ENCODE peak calls at places on chromosome X, in four cellular contexts. A is Peyer's patch, D is neural progenitor cell, O is mammary epithelial cell. I is an unnamed sample.

GRCh38 chrX:18410038-18410437 is 15.4 kb upstream of the CDKL5 start:
- DNase-seq in A (no peak), D (peak; percentile 15), O (no peak), I (no peak)

GRCh38 chrX:1466971-1467561 is 14.4 kb upstream of the ASMTL start:
- DNase-seq in A (peak; percentile 48), D (no peak), O (no peak), I (no peak)

GRCh38 chrX:13288671-13289070 is 31.2 kb downstream of the ATXN3L start:
- DNase-seq in A (no peak), D (no peak), O (no peak), I (no peak)

GRCh38 chrX:38326086-38326485 is 1.2 kb downstream of the RPGR start:
- DNase-seq in A (no peak), D (no peak), O (no peak), I (no peak)

GRCh38 chrX:13223868-13224555 is 95.8 kb downstream of the ATXN3L start:
- DNase-seq in A (no peak), D (no peak), O (peak; percentile 96), I (no peak)

GRCh38 chrX:2325076-2325784 is 175.5 kb downstream of the DHRSX start:
- DNase-seq in A (no peak), D (no peak), O (peak; percentile 65), I (no peak)

GRCh38 chrX:114210879-114211278 is 373.0 kb upstream of the HTR2C start:
- DNase-seq in A (no peak), D (no peak), O (no peak), I (no peak)

GRCh38 chrX:10327651-10328050 is 170.9 kb downstream of the CLCN4 start:
- DNase-seq in A (no peak), D (peak; percentile 12), O (no peak), I (peak; percentile 46)

GRCh38 chrX:18886005-18886343 is 97.9 kb downstream of the PHKA2 start:
- DNase-seq in A (no peak), D (no peak), O (no peak), I (peak; percentile 29)

GRCh38 chrX:31223817-31224216 is 152.0 kb upstream of the FTHL17 start:
- DNase-seq in A (no peak), D (no peak), O (peak; percentile 83), I (no peak)

GRCh38 chrX:140502491-140503229 is 2.2 kb downstream of the SOX3 start:
- DNase-seq in A (no peak), D (peak; percentile 54), O (no peak), I (peak; percentile 30)

GRCh38 chrX:16451331-16451730 is 198.6 kb upstream of the S100G start:
- DNase-seq in A (no peak), D (no peak), O (no peak), I (no peak)

GRCh38 chrX:6644411-6644810 is 109.5 kb upstream of the VCX3A start:
- DNase-seq in A (no peak), D (no peak), O (no peak), I (no peak)

GRCh38 chrX:96480081-96480480 is 204.6 kb upstream of the DIAPH2 start:
- DNase-seq in A (no peak), D (no peak), O (no peak), I (no peak)

GRCh38 chrX:18828832-18829404 is 121.5 kb downstream of the PPEF1 start:
- DNase-seq in A (no peak), D (no peak), O (peak; percentile 28), I (no peak)

GRCh38 chrX:154482786-154483185 is 3.6 kb downstream of the UBL4A start:
- DNase-seq in A (no peak), D (no peak), O (no peak), I (no peak)

GRCh38 chrX:154483325-154483724 is 3.1 kb downstream of the UBL4A start:
- DNase-seq in A (no peak), D (no peak), O (no peak), I (no peak)

GRCh38 chrX:154485150-154486051 is 1.0 kb downstream of the UBL4A start:
- DNase-seq in A (no peak), D (no peak), O (no peak), I (no peak)

GRCh38 chrX:154486052-154486395 is 391 bp downstream of the UBL4A start:
- DNase-seq in A (peak; percentile 61), D (no peak), O (peak; percentile 17), I (peak; percentile 74)

DNA sequence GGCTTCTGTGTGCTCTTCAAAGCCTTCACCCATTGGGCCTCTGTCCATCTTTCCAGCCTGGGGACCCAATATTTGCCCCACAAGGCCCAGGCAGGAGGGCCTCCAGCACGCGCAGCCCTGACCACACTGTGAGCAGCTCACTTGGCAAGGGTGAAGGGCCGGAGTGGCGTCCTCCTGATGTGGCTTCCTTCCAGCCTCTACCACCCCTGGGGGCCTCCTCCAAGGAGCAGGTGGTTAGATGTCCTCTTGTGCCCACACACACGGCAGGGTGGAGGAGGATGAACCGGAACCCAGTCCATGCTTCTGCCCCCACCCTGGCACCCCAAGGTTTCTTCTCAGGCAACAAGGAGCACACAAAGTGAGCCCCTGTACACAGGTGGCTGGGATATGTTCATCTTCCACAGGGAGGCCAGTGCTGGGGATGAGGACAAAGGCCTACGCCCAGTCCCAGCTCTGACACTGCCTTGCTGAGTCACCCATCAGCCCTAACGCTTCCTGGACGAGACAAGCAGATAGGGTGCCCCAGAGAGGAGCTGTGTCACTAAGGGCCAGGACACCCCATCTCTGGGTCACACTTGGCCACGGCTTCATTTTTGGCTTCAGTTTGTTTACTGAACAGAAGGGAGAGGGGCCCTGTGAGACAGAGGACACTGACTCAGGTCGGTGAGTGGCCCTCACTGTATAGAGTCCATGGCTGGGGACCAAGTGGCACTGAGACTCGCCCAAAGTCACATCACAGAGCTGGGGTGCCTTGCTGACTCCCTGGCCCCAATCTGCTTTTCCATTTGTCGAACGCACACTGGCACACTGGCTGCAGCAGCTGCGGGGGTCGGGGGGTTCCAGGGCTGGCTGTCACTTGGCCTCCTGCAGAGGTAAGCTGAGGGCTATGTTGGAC is 1.9 kb downstream of the UBL4A start:
- DNase-seq in A (peak; percentile 57), D (no peak), O (no peak), I (no peak)
- H3K4me3 ChIP-seq in A (no peak overlapping the region), D (no peak overlapping the region), O (no peak overlapping the region), I (no peak overlapping the region)

DNA sequence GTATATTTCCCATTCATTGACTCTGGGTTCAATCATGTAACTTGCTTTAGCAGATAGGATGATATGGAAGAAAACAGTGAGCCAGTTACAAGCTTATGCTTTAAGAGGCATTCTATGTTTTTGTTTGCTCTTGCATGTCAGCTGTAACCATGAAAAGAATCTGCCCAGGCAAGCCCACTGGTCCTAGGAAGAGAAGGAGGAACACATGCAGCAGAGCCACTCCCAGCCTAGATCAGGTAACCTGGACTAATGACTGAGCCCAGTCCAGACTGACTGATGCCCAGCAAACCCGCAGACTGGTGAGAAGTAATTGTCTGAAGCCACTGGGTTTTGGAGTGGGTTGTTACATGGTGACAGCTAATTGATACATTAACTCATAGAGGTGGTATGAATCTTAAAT is 167.9 kb downstream of the COL4A6 start:
- DNase-seq in A (no peak), D (no peak), O (peak; percentile 85), I (no peak)
- H3K27me3 ChIP-seq in A (no peaks in the 10 kb centered on the region), D (no peaks in the 10 kb centered on the region), O (no peaks in the 10 kb centered on the region), I (no peaks in the 10 kb centered on the region)

GRCh38 chrX:154365997-154366665 is 8.3 kb downstream of the FLNA start:
- DNase-seq in A (no peak), D (no peak), O (no peak), I (no peak)

GRCh38 chrX:154368630-154369452 is 5.6 kb downstream of the FLNA start:
- DNase-seq in A (peak; percentile 56), D (peak; percentile 27), O (peak; percentile 95), I (peak; percentile 81)

GRCh38 chrX:154366666-154367055 is 7.8 kb downstream of the FLNA start:
- DNase-seq in A (no peak), D (no peak), O (no peak), I (no peak)

GRCh38 chrX:154369453-154370299 is 4.8 kb downstream of the FLNA start:
- DNase-seq in A (no peak), D (peak; percentile 89), O (peak; percentile 84), I (peak; percentile 92)

DNA sequence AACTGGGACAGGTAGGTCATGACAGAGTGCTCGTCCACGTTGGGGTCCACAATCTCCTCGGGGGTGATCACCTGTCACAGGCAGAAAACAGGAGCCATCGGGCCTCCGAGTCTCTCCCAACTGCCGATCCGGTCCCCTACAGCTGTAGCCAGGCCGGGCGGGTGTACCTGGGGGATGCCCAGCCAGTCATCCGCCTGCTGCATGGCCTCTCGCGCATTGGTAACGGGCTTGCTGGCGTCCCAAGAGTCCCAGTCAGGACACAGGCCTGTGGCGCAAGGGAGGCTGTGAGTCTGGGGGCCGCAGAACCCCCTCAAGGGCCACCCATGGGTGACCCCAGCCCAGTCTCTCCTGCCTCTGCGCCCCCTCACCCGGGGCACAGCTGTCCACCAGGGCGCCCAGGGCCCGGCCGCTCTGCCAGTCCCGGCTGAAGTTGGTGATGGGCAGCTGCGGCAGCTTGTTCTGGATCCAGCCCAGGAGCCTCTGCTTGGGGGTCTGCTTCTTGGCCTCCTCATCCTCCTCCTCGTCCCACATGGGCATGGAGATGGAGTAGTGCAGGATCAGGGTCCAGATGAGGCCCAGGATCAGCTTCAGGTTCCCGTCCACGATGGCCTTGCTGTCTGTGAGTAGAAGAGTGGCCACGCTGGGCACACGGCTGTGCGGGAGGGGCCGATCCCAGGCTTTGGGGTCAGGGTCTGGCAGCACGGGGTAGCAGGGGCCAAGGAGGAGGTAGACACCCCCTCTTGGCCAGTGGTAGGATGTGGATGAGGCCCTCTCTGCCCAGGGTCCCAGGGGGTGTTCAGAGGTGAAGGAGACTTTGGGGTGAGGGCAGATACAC is 6.7 kb downstream of the FLNA start:
- DNase-seq in A (no peak), D (no peak), O (no peak), I (no peak)
- H3K36me3 ChIP-seq in A (peaks cover 9% of the 10 kb centered on the region), D (no peaks in the 10 kb centered on the region), O (peaks cover 2% of the 10 kb centered on the region), I (peaks cover 33% of the 10 kb centered on the region)

DNA sequence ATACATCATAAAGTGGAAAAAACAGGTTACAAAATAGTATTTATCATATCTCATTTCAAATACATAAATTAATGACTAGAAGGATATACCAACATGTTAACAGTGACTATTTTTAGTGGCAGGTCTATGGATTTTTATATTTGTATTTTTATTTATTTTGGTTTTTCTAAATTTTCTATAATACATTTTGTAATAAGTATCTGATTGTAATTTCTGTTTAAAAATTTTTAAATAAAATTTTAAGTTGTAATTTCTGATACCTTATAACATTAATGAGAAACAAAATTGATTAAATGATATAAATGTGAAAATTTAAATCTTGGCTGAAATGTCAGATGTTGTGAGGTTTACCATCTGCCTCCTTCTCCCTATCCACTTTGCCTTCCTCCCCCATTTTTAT is 2.5 kb downstream of the NONO start:
- DNase-seq in A (no peak), D (no peak), O (no peak), I (no peak)
- H3K4me3 ChIP-seq in A (no peak overlapping the region), D (peak overlapping the region; percentile 96), O (peak overlapping the region; percentile 14), I (no peak overlapping the region)

GRCh38 chrX:26138043-26138442 is at the start of gene MAGEB18:
- DNase-seq in A (no peak), D (no peak), O (no peak), I (no peak)
- H3K27me3 ChIP-seq in A (no peaks in the 10 kb centered on the region), D (no peaks in the 10 kb centered on the region), O (no peaks in the 10 kb centered on the region), I (no peaks in the 10 kb centered on the region)

GRCh38 chrX:71420686-71421085 is 54.5 kb downstream of the TAF1 start:
- DNase-seq in A (no peak), D (peak; percentile 5), O (no peak), I (peak; percentile 70)
- H3K36me3 ChIP-seq in A (peaks cover 45% of the 10 kb centered on the region), D (no peaks in the 10 kb centered on the region), O (no peaks in the 10 kb centered on the region), I (peaks cover 5% of the 10 kb centered on the region)

GRCh38 chrX:108731144-108731543 is 5.2 kb downstream of the IRS4 start:
- DNase-seq in A (no peak), D (peak; percentile 85), O (no peak), I (peak; percentile 40)

GRCh38 chrX:108735087-108735679 is 1.2 kb downstream of the IRS4 start:
- DNase-seq in A (no peak), D (peak; percentile 60), O (no peak), I (peak; percentile 81)

GRCh38 chrX:108734426-108734825 is 1.9 kb downstream of the IRS4 start:
- DNase-seq in A (no peak), D (no peak), O (no peak), I (no peak)

GRCh38 chrX:108735680-108736508 is 469 bp downstream of the IRS4 start:
- DNase-seq in A (peak; percentile 33), D (peak; percentile 49), O (peak; percentile 6), I (peak; percentile 59)

GRCh38 chrX:108732630-108733321 is 3.6 kb downstream of the IRS4 start:
- DNase-seq in A (no peak), D (peak; percentile 67), O (no peak), I (peak; percentile 78)
- H3K4me3 ChIP-seq in A (no peak overlapping the region), D (peak overlapping the region; percentile 64), O (no peak overlapping the region), I (peak overlapping the region; percentile 38)